ENCODE peak calls at places on chromosomes 6 and 20, in seven cellular contexts. Y is activated CD8-positive, alpha-beta memory T cell treated with anti-CD3 and anti-CD28 coated beads for 24 hours; R is stimulated activated naive B cell treated with anti-CD40 and anti-IgM and Interleukin-4, amounts not matched to agents 10 μg/mL and 1 μg/mL and 100 μg/mL, for 72 hours; T is stimulated activated CD4-positive, alpha-beta T cell treated with anti-CD3 and anti-CD28 coated beads, Interleukin-1b, Interleukin-23, amount 100 ng/mL, for 1 hour; Q is prostate gland; V is activated T-cell treated with anti-CD3 and anti-CD28 coated beads, Interleukin-2, amount 50 U/mL, for 72 hours; A is kidney tubule cell. J is an unnamed sample.
A peak's percentile ranks its signal among the peaks of the same experiment; 100 is the strongest.

GRCh38 chr6:33417127-33417902 is 592 bp downstream of the CUTA start:
- DNase-seq in Y (no peak), R (no peak), T (no peak), Q (peak; percentile 14), V (no peak), A (peak; percentile 81), J (no peak)

GRCh38 chr20:3847419-3847940 is 846 bp downstream of the MAVS start:
- DNase-seq in Y (no peak), R (no peak), T (no peak), Q (no peak), V (no peak), A (peak; percentile 53), J (no peak)

GRCh38 chr6:28757429-28758045 is 166.2 kb downstream of the TRIM27 start:
- DNase-seq in Y (no peak), R (no peak), T (no peak), Q (no peak), V (no peak), A (peak; percentile 47), J (no peak)

GRCh38 chr6:89050155-89050554 is 30.4 kb upstream of the PNRC1 start:
- DNase-seq in Y (no peak), R (no peak), T (no peak), Q (no peak), V (no peak), A (no peak), J (peak; percentile 51)

GRCh38 chr6:85126448-85127178 is 323.3 kb upstream of the NT5E start:
- DNase-seq in Y (no peak), R (peak; percentile 5), T (no peak), Q (no peak), V (peak; percentile 2), A (peak; percentile 56), J (peak; percentile 12)

GRCh38 chr6:46772038-46772437 is 21.2 kb upstream of the MEP1A start:
- DNase-seq in Y (no peak), R (no peak), T (no peak), Q (no peak), V (no peak), A (no peak), J (no peak)

GRCh38 chr6:157498817-157499216 is 117.8 kb downstream of the ZDHHC14 start:
- DNase-seq in Y (no peak), R (no peak), T (no peak), Q (no peak), V (no peak), A (no peak), J (no peak)

GRCh38 chr6:29887330-29887818 is 55.0 kb upstream of the HLA-A start:
- DNase-seq in Y (no peak), R (peak; percentile 15), T (no peak), Q (peak; percentile 8), V (peak; percentile 71), A (peak; percentile 44), J (peak; percentile 68)

GRCh38 chr6:116535109-116535508 is 10.4 kb downstream of the TRAPPC3L start:
- DNase-seq in Y (no peak), R (no peak), T (no peak), Q (no peak), V (no peak), A (no peak), J (no peak)

GRCh38 chr6:139588076-139588639 is 213.7 kb upstream of the CITED2 start:
- DNase-seq in Y (no peak), R (no peak), T (no peak), Q (peak; percentile 65), V (no peak), A (peak; percentile 77), J (peak; percentile 94)

GRCh38 chr20:8932192-8933150 is 136.4 kb upstream of the PLCB4 start:
- DNase-seq in Y (no peak), R (no peak), T (no peak), Q (no peak), V (no peak), A (peak; percentile 100), J (no peak)

GRCh38 chr20:841568-842546 is 8.3 kb downstream of the FAM110A start:
- DNase-seq in Y (no peak), R (no peak), T (no peak), Q (peak; percentile 90), V (no peak), A (no peak), J (peak; percentile 72)

GRCh38 chr20:41566896-41567527 is 51.2 kb downstream of the CHD6 start:
- DNase-seq in Y (no peak), R (no peak), T (no peak), Q (no peak), V (no peak), A (no peak), J (no peak)

GRCh38 chr6:43668151-43669028 is 19.2 kb downstream of the MRPS18A start:
- DNase-seq in Y (peak; percentile 77), R (no peak), T (peak; percentile 19), Q (peak; percentile 84), V (peak; percentile 60), A (peak; percentile 99), J (peak; percentile 61)

GRCh38 chr20:62433655-62434054 is 6.3 kb upstream of the RBBP8NL start:
- DNase-seq in Y (no peak), R (no peak), T (no peak), Q (peak; percentile 82), V (no peak), A (no peak), J (no peak)

GRCh38 chr20:63431944-63432343 is 40.5 kb downstream of the KCNQ2 start:
- DNase-seq in Y (no peak), R (no peak), T (no peak), Q (no peak), V (no peak), A (no peak), J (no peak)

GRCh38 chr20:18019068-18019467 is 38.6 kb downstream of the OVOL2 start:
- DNase-seq in Y (no peak), R (no peak), T (no peak), Q (no peak), V (peak; percentile 25), A (peak; percentile 27), J (no peak)

GRCh38 chr6:137967689-137968467 is 100.8 kb downstream of the TNFAIP3 start:
- DNase-seq in Y (no peak), R (no peak), T (no peak), Q (no peak), V (no peak), A (no peak), J (no peak)

GRCh38 chr6:97038437-97038836 is 113.9 kb downstream of the KLHL32 start:
- DNase-seq in Y (no peak), R (no peak), T (no peak), Q (no peak), V (no peak), A (no peak), J (no peak)

GRCh38 chr6:14921170-14921569 is 324.7 kb upstream of the JARID2 start:
- DNase-seq in Y (no peak), R (no peak), T (no peak), Q (no peak), V (no peak), A (no peak), J (peak; percentile 78)

GRCh38 chr20:42530855-42531674 is 658.6 kb downstream of the PTPRT start:
- DNase-seq in Y (no peak), R (no peak), T (no peak), Q (no peak), V (no peak), A (peak; percentile 46), J (peak; percentile 34)

GRCh38 chr20:7585126-7585679 is 355.1 kb downstream of the HAO1 start:
- DNase-seq in Y (no peak), R (no peak), T (no peak), Q (no peak), V (no peak), A (no peak), J (no peak)

GRCh38 chr6:10516953-10517352 is 4.2 kb upstream of the GCNT2 start:
- DNase-seq in Y (no peak), R (no peak), T (no peak), Q (no peak), V (no peak), A (no peak), J (no peak)

GRCh38 chr20:48898210-48898609 is 23.3 kb upstream of the ARFGEF2 start:
- DNase-seq in Y (no peak), R (no peak), T (no peak), Q (no peak), V (no peak), A (peak; percentile 60), J (no peak)

GRCh38 chr6:85240787-85241186 is 209.1 kb upstream of the NT5E start:
- DNase-seq in Y (no peak), R (no peak), T (no peak), Q (no peak), V (no peak), A (peak; percentile 79), J (no peak)

GRCh38 chr20:12064540-12064939 is 146.8 kb downstream of the BTBD3 start:
- DNase-seq in Y (no peak), R (no peak), T (no peak), Q (no peak), V (no peak), A (no peak), J (no peak)

GRCh38 chr20:40706977-40707582 is 18.0 kb upstream of the MAFB start:
- DNase-seq in Y (no peak), R (no peak), T (no peak), Q (no peak), V (no peak), A (peak; percentile 53), J (peak; percentile 38)

GRCh38 chr20:25236450-25237304 is 11.2 kb upstream of the PYGB start:
- DNase-seq in Y (no peak), R (no peak), T (no peak), Q (no peak), V (no peak), A (no peak), J (no peak)

GRCh38 chr6:87925373-87926060 is 122.1 kb upstream of the SPACA1 start:
- DNase-seq in Y (no peak), R (peak; percentile 70), T (no peak), Q (no peak), V (no peak), A (peak; percentile 81), J (no peak)

GRCh38 chr6:39819226-39819625 is 27.1 kb downstream of the DAAM2 start:
- DNase-seq in Y (no peak), R (no peak), T (no peak), Q (no peak), V (no peak), A (no peak), J (no peak)

GRCh38 chr6:44925100-44925739 is 402.9 kb upstream of the RUNX2 start:
- DNase-seq in Y (no peak), R (no peak), T (no peak), Q (no peak), V (peak; percentile 22), A (peak; percentile 77), J (no peak)

GRCh38 chr6:90537723-90538407 is 49.0 kb downstream of the MAP3K7 start:
- DNase-seq in Y (no peak), R (no peak), T (no peak), Q (no peak), V (no peak), A (no peak), J (no peak)

GRCh38 chr6:109008537-109008950 is 86.1 kb downstream of the SESN1 start:
- DNase-seq in Y (no peak), R (no peak), T (no peak), Q (no peak), V (no peak), A (no peak), J (no peak)

GRCh38 chr6:142013286-142013685 is 119.4 kb upstream of the GJE1 start:
- DNase-seq in Y (no peak), R (no peak), T (no peak), Q (no peak), V (no peak), A (peak; percentile 94), J (no peak)

J was measured in body of pancreas.